ENCODE peak calls at places on chromosomes 11 and 22, in six cellular contexts. One of them, this sample, is unnamed.
A peak's percentile ranks its signal among the peaks of the same experiment; 100 is the strongest.

GRCh38 chr22:47160781-47161520 is 398.5 kb downstream of the TBC1D22A start:
- DNase-seq in mesendoderm: no peak
- DNase-seq in H1: no peak
- DNase-seq in trophoblast cell: no peak
- DNase-seq in neuronal stem cell: no peak
- DNase-seq in H9: no peak
- DNase-seq in this sample: no peak

GRCh38 chr11:72576661-72577060 is 97.6 kb downstream of the PDE2A start:
- DNase-seq in trophoblast cell: no peak
- DNase-seq in H1: no peak
- DNase-seq in H9: no peak
- DNase-seq in neuronal stem cell: no peak
- DNase-seq in mesendoderm: no peak
- DNase-seq in this sample: no peak

GRCh38 chr11:59183768-59184167 is 11.8 kb downstream of the DTX4 start:
- DNase-seq in mesendoderm: no peak
- DNase-seq in H9: no peak
- DNase-seq in H1: no peak
- DNase-seq in trophoblast cell: no peak
- DNase-seq in neuronal stem cell: no peak
- DNase-seq in this sample: no peak

GRCh38 chr22:44164031-44164430 is 16.7 kb upstream of the PARVG start:
- DNase-seq in H9: no peak
- DNase-seq in trophoblast cell: no peak
- DNase-seq in mesendoderm: no peak
- DNase-seq in H1: no peak
- DNase-seq in neuronal stem cell: no peak
- DNase-seq in this sample: no peak

GRCh38 chr22:38202437-38203089 is 769 bp downstream of the MAFF start:
- DNase-seq in mesendoderm: peak; percentile 70
- DNase-seq in trophoblast cell: no peak
- DNase-seq in neuronal stem cell: no peak
- DNase-seq in H9: peak; percentile 43
- DNase-seq in H1: no peak
- DNase-seq in this sample: peak; percentile 92

GRCh38 chr22:37184380-37184755 is 3.7 kb downstream of the C1QTNF6 start:
- DNase-seq in H9: no peak
- DNase-seq in H1: no peak
- DNase-seq in neuronal stem cell: no peak
- DNase-seq in trophoblast cell: peak; percentile 80
- DNase-seq in mesendoderm: no peak
- DNase-seq in this sample: no peak

GRCh38 chr22:49087163-49087562 is 740.5 kb downstream of the BRD1 start:
- DNase-seq in neuronal stem cell: no peak
- DNase-seq in mesendoderm: no peak
- DNase-seq in H1: no peak
- DNase-seq in trophoblast cell: no peak
- DNase-seq in H9: no peak
- DNase-seq in this sample: no peak

GRCh38 chr11:129223701-129224149 is 31.6 kb upstream of the ARHGAP32 start:
- DNase-seq in H9: no peak
- DNase-seq in trophoblast cell: no peak
- DNase-seq in mesendoderm: no peak
- DNase-seq in H1: no peak
- DNase-seq in neuronal stem cell: no peak
- DNase-seq in this sample: peak; percentile 45

GRCh38 chr11:16511109-16511806 is 154.9 kb upstream of the SOX6 start:
- DNase-seq in trophoblast cell: peak; percentile 7
- DNase-seq in neuronal stem cell: no peak
- DNase-seq in mesendoderm: peak; percentile 46
- DNase-seq in H9: no peak
- DNase-seq in H1: no peak
- DNase-seq in this sample: peak; percentile 96

GRCh38 chr11:39651857-39652461 is 1807.5 kb downstream of the LRRC4C start:
- DNase-seq in neuronal stem cell: no peak
- DNase-seq in H9: no peak
- DNase-seq in H1: no peak
- DNase-seq in mesendoderm: no peak
- DNase-seq in trophoblast cell: no peak
- DNase-seq in this sample: no peak

DNA sequence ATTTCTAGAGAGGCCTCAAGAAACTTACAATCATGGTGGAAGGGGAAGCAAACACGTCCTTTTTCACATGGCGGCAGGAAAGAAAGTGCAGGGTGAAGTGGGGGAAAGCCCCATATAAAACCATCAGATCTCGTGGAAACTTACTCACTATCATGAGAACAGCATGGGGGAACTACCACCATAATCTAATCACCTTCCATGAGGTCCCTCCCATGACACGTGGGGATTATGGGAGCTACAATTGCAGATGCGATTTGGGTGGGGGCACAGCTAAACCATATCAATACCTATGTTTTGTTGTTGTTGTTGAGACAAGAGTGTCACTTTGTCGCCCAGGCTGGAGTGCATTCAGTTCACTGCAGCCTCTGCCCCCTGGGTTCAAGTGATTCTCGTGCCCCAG is 29.9 kb downstream of the SFI1 start:
- DNase-seq in H1: no peak
- DNase-seq in mesendoderm: no peak
- DNase-seq in H9: no peak
- DNase-seq in trophoblast cell: no peak
- DNase-seq in neuronal stem cell: no peak
- DNase-seq in this sample: no peak
- H3K4ac ChIP-seq in H1: no peak overlapping the region
- H3K4ac ChIP-seq in mesendoderm: no peak overlapping the region
- H3K4ac ChIP-seq in H9: no peak overlapping the region
- H3K4ac ChIP-seq in trophoblast cell: no peak overlapping the region
- H3K4ac ChIP-seq in neuronal stem cell: no peak overlapping the region
- H3K4ac ChIP-seq in this sample: no peak overlapping the region

GRCh38 chr11:12540913-12541587 is 133.2 kb upstream of the TEAD1 start:
- DNase-seq in mesendoderm: peak; percentile 93
- DNase-seq in neuronal stem cell: no peak
- DNase-seq in trophoblast cell: peak; percentile 80
- DNase-seq in H9: no peak
- DNase-seq in H1: no peak
- DNase-seq in this sample: peak; percentile 94

GRCh38 chr11:12539570-12539969 is 134.7 kb upstream of the TEAD1 start:
- DNase-seq in H1: no peak
- DNase-seq in neuronal stem cell: no peak
- DNase-seq in H9: no peak
- DNase-seq in trophoblast cell: no peak
- DNase-seq in mesendoderm: no peak
- DNase-seq in this sample: peak; percentile 99

GRCh38 chr11:12541588-12542151 is 132.6 kb upstream of the TEAD1 start:
- DNase-seq in H1: no peak
- DNase-seq in mesendoderm: no peak
- DNase-seq in trophoblast cell: no peak
- DNase-seq in H9: no peak
- DNase-seq in neuronal stem cell: no peak
- DNase-seq in this sample: no peak

GRCh38 chr11:12538889-12539421 is 135.3 kb upstream of the TEAD1 start:
- DNase-seq in neuronal stem cell: no peak
- DNase-seq in H1: no peak
- DNase-seq in mesendoderm: no peak
- DNase-seq in H9: no peak
- DNase-seq in trophoblast cell: no peak
- DNase-seq in this sample: no peak

DNA sequence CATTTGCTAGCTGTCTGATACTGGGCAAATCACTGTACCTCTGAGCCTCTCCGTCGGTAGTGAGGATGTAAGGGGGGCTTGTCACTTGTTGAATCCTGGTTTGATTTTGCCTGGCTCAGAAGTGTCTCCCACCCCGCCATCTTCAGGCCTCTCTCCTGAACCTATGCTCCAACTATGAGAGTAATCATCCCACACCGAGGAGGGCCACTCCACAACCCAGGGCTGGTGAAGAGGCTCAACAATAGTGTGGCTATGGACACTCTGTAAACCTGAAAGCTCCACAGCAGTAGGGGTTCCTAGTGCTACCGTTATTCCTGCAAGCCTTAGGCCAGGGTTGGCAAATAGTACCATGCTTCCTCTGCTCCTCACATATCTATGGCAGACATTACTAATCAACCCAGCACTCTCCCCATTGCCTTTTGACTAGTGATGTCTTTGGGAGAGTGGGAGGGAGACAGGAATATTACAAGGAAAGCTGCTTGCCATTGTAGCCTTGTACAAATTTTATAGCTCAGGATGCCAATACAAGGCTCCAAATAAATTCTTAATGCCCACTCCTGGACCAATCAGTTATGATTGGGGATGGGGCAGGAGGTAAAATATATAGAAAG is 134.0 kb upstream of the TEAD1 start:
- DNase-seq in mesendoderm: peak; percentile 66
- DNase-seq in trophoblast cell: no peak
- DNase-seq in H1: no peak
- DNase-seq in H9: no peak
- DNase-seq in neuronal stem cell: no peak
- DNase-seq in this sample: peak; percentile 73
- H3K4ac ChIP-seq in mesendoderm: no peak overlapping the region
- H3K4ac ChIP-seq in trophoblast cell: peak overlapping the region; percentile 34
- H3K4ac ChIP-seq in H1: no peak overlapping the region
- H3K4ac ChIP-seq in H9: no peak overlapping the region
- H3K4ac ChIP-seq in neuronal stem cell: no peak overlapping the region
- H3K4ac ChIP-seq in this sample: peak overlapping the region; percentile 99

GRCh38 chr11:14359573-14360031 is 619 bp upstream of the RRAS2 start:
- DNase-seq in H1: no peak
- DNase-seq in mesendoderm: no peak
- DNase-seq in neuronal stem cell: no peak
- DNase-seq in trophoblast cell: peak; percentile 70
- DNase-seq in H9: no peak
- DNase-seq in this sample: peak; percentile 35

GRCh38 chr11:14360976-14361375 is 2.0 kb upstream of the RRAS2 start:
- DNase-seq in neuronal stem cell: no peak
- DNase-seq in H9: no peak
- DNase-seq in trophoblast cell: peak; percentile 76
- DNase-seq in mesendoderm: no peak
- DNase-seq in H1: no peak
- DNase-seq in this sample: no peak

GRCh38 chr11:14356342-14356741 is 2.6 kb downstream of the RRAS2 start:
- DNase-seq in neuronal stem cell: no peak
- DNase-seq in H1: no peak
- DNase-seq in trophoblast cell: no peak
- DNase-seq in mesendoderm: no peak
- DNase-seq in H9: no peak
- DNase-seq in this sample: no peak

GRCh38 chr11:14357843-14358728 is 897 bp downstream of the RRAS2 start:
- DNase-seq in mesendoderm: peak; percentile 94
- DNase-seq in neuronal stem cell: peak; percentile 67
- DNase-seq in H1: no peak
- DNase-seq in trophoblast cell: peak; percentile 72
- DNase-seq in H9: peak; percentile 72
- DNase-seq in this sample: peak; percentile 54

DNA sequence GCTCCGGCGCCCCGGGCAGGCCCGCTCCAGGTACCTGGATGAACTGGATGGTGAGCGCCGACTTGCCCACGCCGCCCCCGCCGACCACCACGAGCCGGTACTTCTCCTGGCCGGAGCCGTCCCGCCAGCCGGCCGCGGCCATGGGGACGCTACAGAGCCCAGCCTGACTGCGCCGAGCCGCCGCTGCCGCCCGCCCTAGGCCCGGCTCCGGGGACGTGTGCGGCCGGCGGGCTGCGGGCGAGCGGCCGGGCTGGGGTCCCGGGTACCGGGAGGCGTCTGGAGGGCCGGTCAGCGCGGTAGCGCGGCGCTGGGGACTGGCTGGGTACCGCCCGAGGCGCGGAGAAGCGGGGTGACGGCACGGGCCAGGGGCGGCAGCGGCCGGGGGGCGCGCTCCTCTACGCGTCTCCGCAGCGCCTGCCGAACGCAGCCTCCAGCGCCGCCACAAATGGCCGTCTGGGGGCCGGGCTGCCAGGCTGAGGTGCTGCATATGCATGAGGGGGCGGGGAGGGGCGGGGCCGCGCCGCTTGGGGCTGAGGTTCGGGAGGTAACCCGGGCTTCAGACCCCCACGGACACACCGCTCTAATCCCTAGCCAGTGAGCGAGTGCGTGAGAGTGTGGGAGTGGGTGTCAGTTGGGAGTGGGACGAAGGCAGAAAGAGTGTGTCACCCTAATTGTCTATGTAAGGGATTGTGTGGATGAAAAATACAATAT is at the start of gene RRAS2:
- DNase-seq in trophoblast cell: peak; percentile 75
- DNase-seq in mesendoderm: peak; percentile 91
- DNase-seq in H9: peak; percentile 86
- DNase-seq in neuronal stem cell: peak; percentile 77
- DNase-seq in H1: no peak
- DNase-seq in this sample: peak; percentile 65
- H3K4ac ChIP-seq in trophoblast cell: peak within 1 kb of the TSS; percentile 91
- H3K4ac ChIP-seq in mesendoderm: peak within 1 kb of the TSS; percentile 98
- H3K4ac ChIP-seq in H9: no peak within 1 kb of the TSS
- H3K4ac ChIP-seq in neuronal stem cell: no peak within 1 kb of the TSS
- H3K4ac ChIP-seq in H1: peak within 1 kb of the TSS; percentile 3
- H3K4ac ChIP-seq in this sample: peak within 1 kb of the TSS; percentile 88

GRCh38 chr11:61334434-61335354 is 1.7 kb downstream of the TKFC start:
- DNase-seq in mesendoderm: peak; percentile 41
- DNase-seq in neuronal stem cell: no peak
- DNase-seq in H9: no peak
- DNase-seq in H1: no peak
- DNase-seq in trophoblast cell: peak; percentile 19
- DNase-seq in this sample: peak; percentile 57

GRCh38 chr11:61335355-61335710 is 2.3 kb downstream of the TKFC start:
- DNase-seq in H9: no peak
- DNase-seq in H1: no peak
- DNase-seq in mesendoderm: no peak
- DNase-seq in neuronal stem cell: no peak
- DNase-seq in trophoblast cell: no peak
- DNase-seq in this sample: no peak

GRCh38 chr11:61333638-61334433 is 808 bp downstream of the TKFC start:
- DNase-seq in H1: no peak
- DNase-seq in mesendoderm: no peak
- DNase-seq in trophoblast cell: no peak
- DNase-seq in H9: no peak
- DNase-seq in neuronal stem cell: no peak
- DNase-seq in this sample: no peak

GRCh38 chr11:61337706-61338268 is 4.8 kb downstream of the TKFC start:
- DNase-seq in H1: no peak
- DNase-seq in trophoblast cell: no peak
- DNase-seq in mesendoderm: no peak
- DNase-seq in neuronal stem cell: no peak
- DNase-seq in H9: no peak
- DNase-seq in this sample: no peak

DNA sequence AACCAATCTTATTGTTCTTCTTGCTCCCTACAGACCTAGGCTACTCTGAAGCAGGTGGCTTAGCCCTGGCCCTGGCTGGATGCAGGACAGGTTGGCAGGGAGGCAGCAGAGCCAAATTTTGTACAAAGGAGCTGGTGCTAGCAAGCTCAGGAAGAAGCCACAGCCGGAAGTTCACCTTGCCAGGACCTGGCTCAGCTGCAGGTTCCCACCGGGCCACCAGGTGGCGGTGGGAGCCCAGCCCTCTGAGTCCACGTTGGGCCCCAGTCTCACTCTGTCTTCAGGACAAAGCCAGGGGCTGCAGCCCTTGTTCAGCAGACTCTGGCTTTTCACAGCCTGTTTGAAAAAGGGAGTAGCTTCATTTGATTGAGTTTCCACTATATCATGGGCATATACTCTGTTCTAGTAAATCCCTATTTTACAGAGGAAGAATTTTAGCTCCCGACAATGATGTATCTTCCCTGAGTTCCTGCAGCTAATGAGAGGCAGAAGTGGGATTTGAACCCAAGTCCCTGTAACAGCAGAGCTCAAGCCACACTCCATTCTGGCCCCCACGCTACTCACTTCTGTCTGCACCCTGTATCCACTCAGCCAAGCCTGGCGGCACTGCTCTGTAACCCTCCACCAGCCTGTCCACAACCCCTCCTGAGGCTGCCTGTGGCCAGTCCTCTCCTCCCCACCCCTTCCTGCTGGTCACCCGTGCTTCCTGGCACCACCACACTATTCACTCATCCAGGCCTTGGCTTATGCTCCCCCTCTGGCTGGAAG is 3.3 kb downstream of the TKFC start:
- DNase-seq in trophoblast cell: peak; percentile 85
- DNase-seq in H9: peak; percentile 92
- DNase-seq in neuronal stem cell: peak; percentile 69
- DNase-seq in H1: peak; percentile 78
- DNase-seq in mesendoderm: peak; percentile 91
- DNase-seq in this sample: peak; percentile 70
- H3K4ac ChIP-seq in trophoblast cell: no peak overlapping the region
- H3K4ac ChIP-seq in H9: no peak overlapping the region
- H3K4ac ChIP-seq in neuronal stem cell: peak overlapping the region; percentile 43
- H3K4ac ChIP-seq in H1: peak overlapping the region; percentile 91
- H3K4ac ChIP-seq in mesendoderm: no peak overlapping the region
- H3K4ac ChIP-seq in this sample: peak overlapping the region; percentile 82

This sample was measured in IMR-90.